ENCODE peak calls at places on chromosomes 11 and 22, in seven cellular contexts. X is heart right ventricle, D is psoas muscle, F is left lung, Z is pancreas, U is Panc1, T is aorta. C is an unnamed sample. For H3K4me1, the result is how much of the 10 kb centered on the place peaks cover.

GRCh38 chr11:103322861-103323260 is 213.6 kb downstream of the DYNC2H1 start:
- ATAC-seq in U (no peak), X (peak), T (no peak), F (no peak), Z (no peak), D (no peak), C (no peak)

GRCh38 chr22:24494535-24495364 is at the start of gene UPB1:
- ATAC-seq in F (peak), Z (peak), X (peak), U (no peak), T (no peak), D (peak), C (no peak)

GRCh38 chr22:48680601-48681000 is 1147.1 kb downstream of the BRD1 start:
- ATAC-seq in F (no peak), X (no peak), Z (no peak), T (no peak), D (no peak), U (no peak), C (no peak)

GRCh38 chr11:119134389-119134978 is 13.1 kb downstream of the HINFP start:
- ATAC-seq in D (no peak), T (no peak), U (peak), X (no peak), F (peak), Z (peak), C (no peak)

GRCh38 chr22:33515733-33516297 is 404.5 kb downstream of the LARGE1 start:
- ATAC-seq in X (peak), F (no peak), T (no peak), U (no peak), D (no peak), Z (no peak), C (no peak)

GRCh38 chr11:134536219-134536618 is 124.2 kb upstream of the B3GAT1 start:
- ATAC-seq in U (no peak), X (no peak), T (no peak), F (no peak), D (no peak), Z (no peak), C (no peak)

GRCh38 chr22:23225724-23226496 is 45.6 kb downstream of the BCR start:
- ATAC-seq in X (peak), U (no peak), Z (peak), F (peak), D (no peak), T (peak), C (peak)

GRCh38 chr11:76236092-76237026 is 30.1 kb upstream of the WNT11 start:
- ATAC-seq in F (peak), U (peak), T (peak), X (peak), D (peak), Z (peak), C (peak)

GRCh38 chr11:123851110-123851509 is 34.4 kb downstream of the TMEM225 start:
- ATAC-seq in Z (no peak), X (no peak), F (no peak), D (no peak), T (no peak), U (no peak), C (no peak)

GRCh38 chr11:1051356-1052132 is 15.0 kb upstream of the MUC6 start:
- ATAC-seq in U (peak), T (no peak), F (no peak), X (peak), D (no peak), Z (no peak), C (peak)

GRCh38 chr11:1302041-1302460 is 7.4 kb downstream of the TOLLIP start:
- ATAC-seq in U (no peak), Z (no peak), D (no peak), X (no peak), T (no peak), F (no peak), C (no peak)

GRCh38 chr11:70815485-70815832 is 417.1 kb downstream of the CTTN start:
- ATAC-seq in F (no peak), X (no peak), Z (no peak), U (no peak), T (no peak), D (no peak), C (no peak)

GRCh38 chr22:20216863-20217499 is 51.1 kb downstream of the RTN4R start:
- ATAC-seq in T (no peak), U (no peak), D (no peak), Z (peak), X (no peak), F (peak), C (no peak)

GRCh38 chr22:19504900-19505734 is 19.1 kb downstream of the CLDN5 start:
- ATAC-seq in T (no peak), U (no peak), D (no peak), Z (no peak), X (no peak), F (no peak), C (no peak)

GRCh38 chr11:23123766-23124165 is 263.5 kb upstream of the CCDC179 start:
- ATAC-seq in D (no peak), Z (no peak), F (no peak), T (no peak), X (no peak), U (no peak), C (no peak)

GRCh38 chr11:126919147-126919823 is 81.3 kb downstream of the KIRREL3 start:
- ATAC-seq in X (no peak), D (no peak), Z (no peak), F (no peak), T (no peak), U (no peak), C (no peak)

GRCh38 chr11:27187848-27188621 is 147.4 kb downstream of the BBOX1 start:
- ATAC-seq in F (no peak), Z (peak), T (no peak), D (no peak), U (no peak), X (no peak), C (no peak)

GRCh38 chr11:77454867-77455655 is 18.8 kb downstream of the PAK1 start:
- ATAC-seq in T (no peak), U (no peak), Z (no peak), F (no peak), X (no peak), D (no peak), C (no peak)
- H3K4me1 ChIP-seq in T (under half), U (under half), Z (under half), F (under half), X (under half), D (under half), C (under half)

GRCh38 chr11:9903579-9903978 is 239.7 kb downstream of the SWAP70 start:
- ATAC-seq in Z (no peak), T (no peak), F (no peak), D (no peak), X (no peak), U (no peak), C (no peak)
- H3K27ac ChIP-seq in Z (no peak), T (no peak), F (no peak), D (no peak), X (no peak), U (peak), C (no peak)

DNA sequence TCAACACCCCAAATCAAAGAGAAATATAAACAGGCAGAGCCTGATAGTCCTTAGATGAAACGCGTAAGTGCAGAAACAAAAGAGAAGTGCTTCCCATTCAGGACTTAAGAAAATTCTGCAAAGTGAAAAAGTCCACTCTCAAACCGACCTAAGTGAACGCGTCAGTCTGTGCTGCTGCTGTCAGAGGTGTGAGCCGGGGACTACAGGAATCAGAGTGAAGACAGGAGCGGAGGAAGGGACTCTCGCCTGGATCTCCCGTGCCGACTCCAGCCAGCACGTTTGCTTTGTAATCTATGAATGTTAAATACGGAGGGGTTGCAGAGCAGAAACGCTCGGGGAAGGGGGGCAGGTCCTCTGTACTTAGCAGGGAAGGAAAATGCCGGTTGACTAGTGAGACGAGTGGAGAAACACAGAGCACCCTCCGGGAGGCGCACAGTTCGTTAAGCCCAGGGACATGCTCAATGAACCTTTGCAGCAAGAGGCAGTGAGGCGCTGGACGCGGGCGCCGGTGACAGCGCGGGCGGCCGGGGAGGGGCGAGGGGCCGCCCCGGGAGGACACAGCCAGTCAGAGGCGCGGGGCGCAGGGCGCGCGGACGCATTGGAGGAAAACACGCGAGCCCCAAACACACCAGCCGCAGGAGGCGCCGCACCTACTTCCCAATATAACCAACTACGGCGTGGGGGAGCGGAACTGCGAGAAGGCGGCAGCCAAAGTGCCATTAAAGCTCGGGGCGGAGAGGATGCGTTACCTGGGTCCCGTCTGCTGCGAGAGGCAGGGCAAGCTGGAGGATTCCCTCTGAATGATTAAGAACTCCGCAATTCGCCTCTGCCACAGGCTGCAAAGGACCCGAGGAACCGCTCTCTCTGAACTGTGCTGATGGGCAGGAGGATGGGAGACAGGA is at the start of gene CNTN5:
- ATAC-seq in Z (peak), T (peak), X (peak), F (peak), D (peak), U (peak), C (peak)
- H3K4me3 ChIP-seq in Z (peak), T (peak), X (peak), F (no peak), D (peak), U (peak), C (no peak)

GRCh38 chr11:47216141-47216798 is 1.5 kb downstream of the DDB2 start:
- ATAC-seq in F (peak), X (peak), D (no peak), U (peak), T (no peak), Z (peak), C (no peak)
- H3K4me1 ChIP-seq in F (under half), X (under half), D (under half), U (under half), T (under half), Z (under half), C (half or more)

GRCh38 chr11:9571071-9571765 is 2.3 kb upstream of the WEE1 start:
- ATAC-seq in T (no peak), X (no peak), F (no peak), D (no peak), Z (no peak), U (no peak), C (no peak)
- H3K27ac ChIP-seq in T (no peak), X (no peak), F (no peak), D (no peak), Z (no peak), U (peak), C (peak)

GRCh38 chr11:112961751-112962747 is 829 bp downstream of the NCAM1 start:
- ATAC-seq in D (peak), U (peak), X (peak), F (peak), T (peak), Z (peak), C (peak)

GRCh38 chr11:112965601-112966125 is 4.4 kb downstream of the NCAM1 start:
- ATAC-seq in X (no peak), D (no peak), F (no peak), T (no peak), U (no peak), Z (no peak), C (no peak)

GRCh38 chr11:112961146-112961668 is at the start of gene NCAM1:
- ATAC-seq in D (peak), X (peak), U (peak), F (peak), Z (peak), T (peak), C (peak)

GRCh38 chr11:112962854-112963367 is 1.7 kb downstream of the NCAM1 start:
- ATAC-seq in U (no peak), T (peak), Z (peak), X (peak), F (peak), D (peak), C (peak)

DNA sequence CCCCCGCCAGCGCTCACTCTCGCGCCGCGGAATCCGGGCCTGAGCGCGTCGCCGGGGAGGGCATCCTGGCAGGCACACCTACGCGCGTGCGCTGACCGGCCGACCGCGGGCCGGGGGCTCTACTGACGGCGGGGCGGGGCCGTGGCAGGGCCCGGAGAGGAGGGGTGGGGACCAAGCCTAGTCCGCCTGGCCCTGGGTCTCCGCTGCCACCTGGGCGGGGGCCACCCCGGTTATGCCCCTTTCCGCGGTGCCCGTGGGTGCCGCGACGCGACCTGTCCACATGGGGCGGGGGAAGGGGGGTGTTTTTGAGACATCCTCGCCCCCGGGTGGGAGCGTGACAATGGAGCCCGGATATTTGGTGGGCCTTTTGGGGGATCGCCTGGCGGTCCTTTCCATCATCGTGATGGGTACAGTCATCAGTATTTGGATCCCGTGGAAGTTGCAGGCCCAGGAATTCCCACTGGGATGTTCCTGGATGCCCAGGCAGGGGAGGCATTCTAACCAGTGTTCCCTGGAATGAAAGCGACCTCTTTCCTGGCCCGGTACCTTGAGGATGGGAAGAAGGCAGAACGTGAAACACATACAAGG is 2.2 kb downstream of the NCAM1 start:
- ATAC-seq in Z (peak), T (peak), D (peak), F (peak), U (no peak), X (peak), C (peak)
- H3K4me3 ChIP-seq in Z (no peak), T (peak), D (peak), F (peak), U (peak), X (peak), C (peak)